ENCODE peak calls at places on chromosomes 16 and 17, in eight cellular contexts. One of them, this sample, is unnamed.

GRCh38 chr17:37490638-37491614 is 1.2 kb downstream of the DUSP14 start:
- DNase-seq in A549: peak
- DNase-seq in transverse colon: peak
- DNase-seq in sigmoid colon: peak
- DNase-seq in ovary: peak
- DNase-seq in SK-N-SH: no peak
- DNase-seq in GM12878: no peak
- DNase-seq in suprapubic skin: peak
- DNase-seq in this sample: no peak

GRCh38 chr16:1721372-1721771 is 15.4 kb downstream of the MAPK8IP3 start:
- DNase-seq in A549: no peak
- DNase-seq in transverse colon: no peak
- DNase-seq in sigmoid colon: no peak
- DNase-seq in ovary: no peak
- DNase-seq in SK-N-SH: no peak
- DNase-seq in GM12878: no peak
- DNase-seq in suprapubic skin: no peak
- DNase-seq in this sample: no peak

GRCh38 chr16:30927789-30928378 is 4.5 kb downstream of the FBXL19 start:
- DNase-seq in A549: peak
- DNase-seq in transverse colon: peak
- DNase-seq in sigmoid colon: no peak
- DNase-seq in ovary: peak
- DNase-seq in SK-N-SH: peak
- DNase-seq in GM12878: peak
- DNase-seq in suprapubic skin: peak
- DNase-seq in this sample: no peak

GRCh38 chr16:79839851-79840321 is 239.3 kb upstream of the MAF start:
- DNase-seq in A549: no peak
- DNase-seq in transverse colon: no peak
- DNase-seq in sigmoid colon: peak
- DNase-seq in ovary: peak
- DNase-seq in SK-N-SH: no peak
- DNase-seq in GM12878: no peak
- DNase-seq in suprapubic skin: no peak
- DNase-seq in this sample: no peak

GRCh38 chr16:24423332-24423731 is 116.0 kb upstream of the RBBP6 start:
- DNase-seq in A549: no peak
- DNase-seq in transverse colon: no peak
- DNase-seq in sigmoid colon: no peak
- DNase-seq in ovary: no peak
- DNase-seq in SK-N-SH: no peak
- DNase-seq in GM12878: no peak
- DNase-seq in suprapubic skin: no peak
- DNase-seq in this sample: no peak

GRCh38 chr16:78289844-78290277 is 190.4 kb downstream of the WWOX start:
- DNase-seq in A549: no peak
- DNase-seq in transverse colon: no peak
- DNase-seq in sigmoid colon: no peak
- DNase-seq in ovary: no peak
- DNase-seq in SK-N-SH: no peak
- DNase-seq in GM12878: no peak
- DNase-seq in suprapubic skin: no peak
- DNase-seq in this sample: no peak

GRCh38 chr17:10125761-10126553 is 72.4 kb downstream of the GAS7 start:
- DNase-seq in A549: no peak
- DNase-seq in transverse colon: no peak
- DNase-seq in sigmoid colon: no peak
- DNase-seq in ovary: no peak
- DNase-seq in SK-N-SH: no peak
- DNase-seq in GM12878: no peak
- DNase-seq in suprapubic skin: no peak
- DNase-seq in this sample: no peak

GRCh38 chr16:4384497-4384896 is 12.8 kb downstream of the VASN start:
- DNase-seq in A549: no peak
- DNase-seq in transverse colon: no peak
- DNase-seq in sigmoid colon: no peak
- DNase-seq in ovary: no peak
- DNase-seq in SK-N-SH: peak
- DNase-seq in GM12878: no peak
- DNase-seq in suprapubic skin: peak
- DNase-seq in this sample: no peak

GRCh38 chr17:2042355-2042929 is 620 bp downstream of the OVCA2 start:
- DNase-seq in A549: peak
- DNase-seq in transverse colon: no peak
- DNase-seq in sigmoid colon: no peak
- DNase-seq in ovary: peak
- DNase-seq in SK-N-SH: peak
- DNase-seq in GM12878: no peak
- DNase-seq in suprapubic skin: peak
- DNase-seq in this sample: no peak

GRCh38 chr16:46884513-46885293 is 541 bp downstream of the GPT2 start:
- DNase-seq in A549: no peak
- DNase-seq in transverse colon: peak
- DNase-seq in sigmoid colon: no peak
- DNase-seq in ovary: no peak
- DNase-seq in SK-N-SH: peak
- DNase-seq in GM12878: no peak
- DNase-seq in suprapubic skin: no peak
- DNase-seq in this sample: no peak

GRCh38 chr17:47888293-47888692 is 7.7 kb upstream of the SP2 start:
- DNase-seq in A549: no peak
- DNase-seq in transverse colon: no peak
- DNase-seq in sigmoid colon: no peak
- DNase-seq in ovary: no peak
- DNase-seq in SK-N-SH: no peak
- DNase-seq in GM12878: no peak
- DNase-seq in suprapubic skin: no peak
- DNase-seq in this sample: no peak

GRCh38 chr17:82301916-82302497 is 15.4 kb downstream of the CD7 start:
- DNase-seq in A549: no peak
- DNase-seq in transverse colon: peak
- DNase-seq in sigmoid colon: peak
- DNase-seq in ovary: no peak
- DNase-seq in SK-N-SH: peak
- DNase-seq in GM12878: peak
- DNase-seq in suprapubic skin: no peak
- DNase-seq in this sample: no peak

GRCh38 chr16:19478505-19478904 is 43.4 kb downstream of the GDE1 start:
- DNase-seq in A549: no peak
- DNase-seq in transverse colon: no peak
- DNase-seq in sigmoid colon: no peak
- DNase-seq in ovary: no peak
- DNase-seq in SK-N-SH: no peak
- DNase-seq in GM12878: no peak
- DNase-seq in suprapubic skin: no peak
- DNase-seq in this sample: no peak

GRCh38 chr17:14299261-14300093 is 1.4 kb upstream of the HS3ST3B1 start:
- DNase-seq in A549: peak
- DNase-seq in transverse colon: peak
- DNase-seq in sigmoid colon: peak
- DNase-seq in ovary: peak
- DNase-seq in SK-N-SH: no peak
- DNase-seq in GM12878: no peak
- DNase-seq in suprapubic skin: peak
- DNase-seq in this sample: peak

GRCh38 chr17:39870776-39871175 is 2.8 kb downstream of the ZPBP2 start:
- DNase-seq in A549: no peak
- DNase-seq in transverse colon: no peak
- DNase-seq in sigmoid colon: no peak
- DNase-seq in ovary: no peak
- DNase-seq in SK-N-SH: no peak
- DNase-seq in GM12878: no peak
- DNase-seq in suprapubic skin: no peak
- DNase-seq in this sample: no peak

GRCh38 chr17:2392252-2393183 is 8.3 kb downstream of the MNT start:
- DNase-seq in A549: peak
- DNase-seq in transverse colon: peak
- DNase-seq in sigmoid colon: peak
- DNase-seq in ovary: peak
- DNase-seq in SK-N-SH: peak
- DNase-seq in GM12878: peak
- DNase-seq in suprapubic skin: peak
- DNase-seq in this sample: peak

GRCh38 chr17:41428591-41429326 is 4.4 kb upstream of the KRT37 start:
- DNase-seq in A549: no peak
- DNase-seq in transverse colon: no peak
- DNase-seq in sigmoid colon: no peak
- DNase-seq in ovary: no peak
- DNase-seq in SK-N-SH: no peak
- DNase-seq in GM12878: no peak
- DNase-seq in suprapubic skin: no peak
- DNase-seq in this sample: no peak

GRCh38 chr17:798246-798645 is 16.1 kb downstream of the MRM3 start:
- DNase-seq in A549: no peak
- DNase-seq in transverse colon: no peak
- DNase-seq in sigmoid colon: no peak
- DNase-seq in ovary: no peak
- DNase-seq in SK-N-SH: no peak
- DNase-seq in GM12878: no peak
- DNase-seq in suprapubic skin: no peak
- DNase-seq in this sample: no peak

GRCh38 chr17:77832180-77832560 is 126.3 kb upstream of the TNRC6C start:
- DNase-seq in A549: no peak
- DNase-seq in transverse colon: no peak
- DNase-seq in sigmoid colon: peak
- DNase-seq in ovary: peak
- DNase-seq in SK-N-SH: no peak
- DNase-seq in GM12878: no peak
- DNase-seq in suprapubic skin: no peak
- DNase-seq in this sample: no peak

GRCh38 chr17:77830816-77831490 is 127.5 kb upstream of the TNRC6C start:
- DNase-seq in A549: no peak
- DNase-seq in transverse colon: no peak
- DNase-seq in sigmoid colon: peak
- DNase-seq in ovary: peak
- DNase-seq in SK-N-SH: no peak
- DNase-seq in GM12878: no peak
- DNase-seq in suprapubic skin: peak
- DNase-seq in this sample: no peak

GRCh38 chr17:77831497-77832179 is 126.9 kb upstream of the TNRC6C start:
- DNase-seq in A549: no peak
- DNase-seq in transverse colon: no peak
- DNase-seq in sigmoid colon: peak
- DNase-seq in ovary: peak
- DNase-seq in SK-N-SH: peak
- DNase-seq in GM12878: no peak
- DNase-seq in suprapubic skin: peak
- DNase-seq in this sample: no peak

GRCh38 chr17:77834170-77835115 is 124.1 kb upstream of the TNRC6C start:
- DNase-seq in A549: peak
- DNase-seq in transverse colon: peak
- DNase-seq in sigmoid colon: peak
- DNase-seq in ovary: peak
- DNase-seq in SK-N-SH: peak
- DNase-seq in GM12878: peak
- DNase-seq in suprapubic skin: peak
- DNase-seq in this sample: peak

DNA sequence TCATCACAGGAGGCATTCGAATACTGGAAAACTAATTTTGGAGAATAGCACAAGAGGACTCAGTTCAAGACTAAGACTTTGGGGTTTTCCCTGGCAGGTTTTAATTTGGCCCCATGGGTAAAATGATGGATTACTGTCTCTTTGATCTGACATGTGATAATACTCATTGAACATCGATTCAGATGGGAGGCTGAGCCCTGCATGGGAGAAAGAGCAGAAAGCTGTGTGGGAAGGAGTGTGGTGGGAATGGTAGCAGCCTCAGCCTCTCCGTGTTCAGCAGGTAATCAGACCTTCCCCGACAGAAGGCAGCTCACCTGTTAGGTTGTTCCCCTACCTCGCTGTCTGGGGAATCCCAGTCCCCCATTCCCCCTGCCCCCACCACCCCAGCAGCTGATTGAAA is 124.7 kb upstream of the TNRC6C start:
- DNase-seq in A549: no peak
- DNase-seq in transverse colon: no peak
- DNase-seq in sigmoid colon: peak
- DNase-seq in ovary: no peak
- DNase-seq in SK-N-SH: no peak
- DNase-seq in GM12878: peak
- DNase-seq in suprapubic skin: no peak
- DNase-seq in this sample: no peak
- TF ChIP-seq EP300 in A549: no peak
- TF ChIP-seq EP300 in transverse colon: no peak
- TF ChIP-seq EP300 in sigmoid colon: no peak
- TF ChIP-seq EP300 in ovary: no peak
- TF ChIP-seq EP300 in SK-N-SH: no peak
- TF ChIP-seq EP300 in GM12878: no peak
- TF ChIP-seq EP300 in suprapubic skin: no peak
- TF ChIP-seq EP300 in this sample: no peak

GRCh38 chr17:45986056-45986455 is 13.0 kb upstream of the STH start:
- DNase-seq in A549: no peak
- DNase-seq in transverse colon: no peak
- DNase-seq in sigmoid colon: no peak
- DNase-seq in ovary: no peak
- DNase-seq in SK-N-SH: no peak
- DNase-seq in GM12878: no peak
- DNase-seq in suprapubic skin: no peak
- DNase-seq in this sample: no peak
- TF ChIP-seq EP300 in A549: no peak
- TF ChIP-seq EP300 in transverse colon: no peak
- TF ChIP-seq EP300 in sigmoid colon: no peak
- TF ChIP-seq EP300 in ovary: no peak
- TF ChIP-seq EP300 in SK-N-SH: no peak
- TF ChIP-seq EP300 in GM12878: no peak
- TF ChIP-seq EP300 in suprapubic skin: no peak
- TF ChIP-seq EP300 in this sample: no peak

GRCh38 chr16:12617401-12617819 is 186.3 kb downstream of the CPPED1 start:
- DNase-seq in A549: no peak
- DNase-seq in transverse colon: no peak
- DNase-seq in sigmoid colon: no peak
- DNase-seq in ovary: no peak
- DNase-seq in SK-N-SH: no peak
- DNase-seq in GM12878: no peak
- DNase-seq in suprapubic skin: no peak
- DNase-seq in this sample: no peak
- TF ChIP-seq EP300 in A549: no peak
- TF ChIP-seq EP300 in transverse colon: no peak
- TF ChIP-seq EP300 in sigmoid colon: no peak
- TF ChIP-seq EP300 in ovary: no peak
- TF ChIP-seq EP300 in SK-N-SH: no peak
- TF ChIP-seq EP300 in GM12878: no peak
- TF ChIP-seq EP300 in suprapubic skin: no peak
- TF ChIP-seq EP300 in this sample: no peak

DNA sequence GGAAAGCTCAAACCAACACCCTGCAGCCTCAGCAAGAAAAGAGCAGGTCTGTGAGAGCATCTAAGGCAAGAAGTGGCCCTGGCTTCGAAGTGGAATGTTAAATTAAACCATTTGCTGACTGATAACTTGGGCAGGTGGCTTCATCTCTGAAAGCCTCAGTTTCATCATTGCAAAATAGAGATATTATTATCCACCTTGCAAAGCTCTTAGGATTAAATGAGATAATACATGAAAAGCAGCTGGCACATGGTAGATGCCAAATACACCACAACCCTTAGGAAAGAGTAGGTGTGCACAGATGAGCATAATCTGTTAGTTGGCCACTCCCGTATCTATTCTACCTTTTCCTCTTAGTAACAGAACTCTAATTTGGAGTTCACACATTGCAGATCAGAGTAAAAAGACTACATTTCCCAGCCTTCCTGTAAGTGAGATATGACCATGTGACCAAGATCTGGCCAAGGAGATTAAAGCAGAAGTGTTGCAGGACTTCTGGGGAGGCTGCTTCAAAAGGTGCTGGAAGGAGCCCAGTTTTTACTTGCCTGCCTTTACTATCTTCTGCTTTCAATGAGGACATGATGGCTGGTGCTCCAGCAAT is 288.7 kb downstream of the SOX9 start:
- DNase-seq in A549: no peak
- DNase-seq in transverse colon: no peak
- DNase-seq in sigmoid colon: no peak
- DNase-seq in ovary: no peak
- DNase-seq in SK-N-SH: no peak
- DNase-seq in GM12878: no peak
- DNase-seq in suprapubic skin: no peak
- DNase-seq in this sample: no peak
- TF ChIP-seq EP300 in A549: no peak
- TF ChIP-seq EP300 in transverse colon: no peak
- TF ChIP-seq EP300 in sigmoid colon: no peak
- TF ChIP-seq EP300 in ovary: no peak
- TF ChIP-seq EP300 in SK-N-SH: no peak
- TF ChIP-seq EP300 in GM12878: no peak
- TF ChIP-seq EP300 in suprapubic skin: no peak
- TF ChIP-seq EP300 in this sample: no peak